ENCODE peak calls at places on chromosomes 16 and 17, in four cellular contexts. R, N, T and J are unnamed samples.

GRCh38 chr17:82435103-82435502 is 15.4 kb downstream of the CYBC1 start:
- DNase-seq in T (no peak), R (no peak), N (no peak), J (no peak)

GRCh38 chr17:18916816-18917496 is 35.0 kb upstream of the SLC5A10 start:
- DNase-seq in R (no peak), T (no peak), N (no peak), J (no peak)

GRCh38 chr17:57986841-57987581 is 1.0 kb downstream of the VEZF1 start:
- DNase-seq in N (peak), T (peak), R (no peak), J (no peak)

GRCh38 chr17:57868007-57868774 is 18.3 kb upstream of the MRPS23 start:
- DNase-seq in R (no peak), T (peak), N (peak), J (peak)

GRCh38 chr17:77445908-77446535 is 305.3 kb downstream of the SEC14L1 start:
- DNase-seq in R (no peak), N (peak), T (no peak), J (no peak)

GRCh38 chr17:3759597-3760216 is 36.0 kb downstream of the HASPIN start:
- DNase-seq in R (no peak), N (peak), T (no peak), J (no peak)

GRCh38 chr17:64188088-64188487 is 58.1 kb upstream of the ERN1 start:
- DNase-seq in R (no peak), N (no peak), T (no peak), J (no peak)

GRCh38 chr17:77332034-77332971 is 191.5 kb downstream of the SEC14L1 start:
- DNase-seq in N (no peak), R (no peak), T (no peak), J (no peak)

GRCh38 chr16:16139061-16139460 is 84.2 kb downstream of the ABCC6 start:
- DNase-seq in N (no peak), R (no peak), T (no peak), J (no peak)

GRCh38 chr17:45914036-45914717 is 19.8 kb downstream of the MAPT start:
- DNase-seq in T (no peak), R (no peak), N (no peak), J (no peak)

GRCh38 chr16:600781-601180 is 10.9 kb downstream of the RAB40C start:
- DNase-seq in T (peak), R (no peak), N (no peak), J (no peak)

GRCh38 chr17:62627219-62627903 is at the start of gene MRC2:
- DNase-seq in R (no peak), T (no peak), N (peak), J (peak)

GRCh38 chr16:27973678-27974077 is 89.8 kb downstream of the GSG1L start:
- DNase-seq in T (no peak), R (no peak), N (no peak), J (no peak)

GRCh38 chr17:2192367-2193028 is 111.1 kb downstream of the SMG6 start:
- DNase-seq in N (peak), T (no peak), R (no peak), J (peak)

GRCh38 chr17:6713918-6714271 is 726 bp upstream of the SLC13A5 start:
- DNase-seq in N (no peak), T (no peak), R (no peak), J (no peak)

GRCh38 chr17:13503526-13503925 is 98.2 kb downstream of the HS3ST3A1 start:
- DNase-seq in R (no peak), N (no peak), T (no peak), J (no peak)

GRCh38 chr16:50570808-50571598 is 22.8 kb downstream of the NKD1 start:
- DNase-seq in R (no peak), N (no peak), T (no peak), J (no peak)

GRCh38 chr17:32100971-32101631 is 41.2 kb upstream of the RHOT1 start:
- DNase-seq in N (no peak), T (no peak), R (no peak), J (no peak)

GRCh38 chr16:86424413-86424812 is 85.9 kb upstream of the FOXF1 start:
- DNase-seq in T (no peak), R (no peak), N (no peak), J (no peak)

GRCh38 chr17:46792071-46792470 is 26.4 kb downstream of the WNT3 start:
- DNase-seq in N (no peak), T (no peak), R (no peak), J (no peak)

GRCh38 chr17:8120520-8121443 is 2.5 kb upstream of the ALOXE3 start:
- DNase-seq in T (no peak), R (no peak), N (peak), J (peak)
- TF ChIP-seq CTCF in T (peak), R (peak), N (peak), J (peak)

GRCh38 chr17:78479369-78479768 is 97.8 kb downstream of the DNAH17 start:
- DNase-seq in N (no peak), R (no peak), T (no peak), J (no peak)
- TF ChIP-seq TCF7L2 in N (no peak), R (no peak), T (no peak), J (no peak)

DNA sequence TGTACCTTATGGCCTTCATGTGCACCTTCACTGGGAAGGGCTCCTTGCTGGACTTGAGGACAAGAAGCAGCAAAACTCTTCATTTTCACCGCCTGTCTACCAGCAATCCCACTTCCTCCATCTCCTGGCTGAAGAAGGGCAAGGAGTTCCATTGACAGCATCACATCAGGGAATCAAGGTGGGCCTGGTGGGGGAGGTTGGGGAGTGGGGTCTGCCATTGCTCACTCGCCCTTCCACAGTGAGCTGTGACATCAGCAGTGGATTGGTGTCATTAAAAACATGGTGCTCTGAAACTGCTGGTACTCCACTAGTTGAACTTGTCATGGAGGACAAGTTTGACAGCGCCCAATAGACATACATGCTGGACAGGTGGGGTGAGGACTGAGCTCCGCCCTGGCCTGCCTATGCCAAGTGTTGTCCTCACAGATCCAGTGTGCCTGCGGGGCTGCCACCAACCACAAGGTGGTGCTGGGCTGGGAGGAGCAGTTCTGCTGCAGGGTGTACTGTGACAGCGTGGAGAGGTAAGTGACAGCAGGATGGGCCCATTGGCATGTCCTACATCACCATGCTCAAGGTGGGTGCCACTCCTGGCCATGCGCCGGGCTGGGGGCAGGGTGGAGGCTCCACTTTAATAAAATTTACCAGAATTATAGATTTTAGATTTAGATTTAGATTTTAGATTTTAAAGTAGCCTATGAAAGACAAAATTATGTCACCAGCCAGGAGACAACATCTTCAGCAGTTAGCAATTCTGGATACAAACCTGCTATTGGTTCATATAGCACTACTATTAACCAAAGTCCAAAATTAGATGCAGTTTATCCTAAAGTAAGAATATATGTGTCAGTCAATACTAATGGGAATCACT is 1729.1 kb downstream of the TP53TG3F start:
- DNase-seq in T (peak), R (no peak), N (peak), J (no peak)
- TF ChIP-seq CTCF in T (peak), R (peak), N (peak), J (peak)

DNA sequence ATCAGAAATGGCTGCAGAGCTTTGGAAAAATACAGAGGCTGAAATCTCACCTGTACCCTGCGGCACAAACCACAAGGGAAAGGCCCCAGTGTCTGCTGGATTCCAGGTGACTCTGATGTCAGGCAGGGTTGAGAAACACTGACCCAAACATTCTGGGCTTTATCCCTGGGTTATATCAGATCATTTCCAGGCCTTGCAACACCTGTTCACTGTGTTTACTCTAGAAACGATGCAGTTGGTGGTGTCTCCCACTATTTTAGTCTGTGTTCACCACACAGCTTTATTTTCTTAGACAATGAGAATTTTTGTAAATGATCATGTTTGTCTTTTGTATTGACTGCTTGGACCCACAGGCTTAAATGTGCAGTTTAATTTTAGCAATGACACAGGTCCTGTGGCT is 151.5 kb upstream of the SDK2 start:
- DNase-seq in N (no peak), T (peak), R (no peak), J (no peak)
- TF ChIP-seq TCF7L2 in N (no peak), T (no peak), R (no peak), J (no peak)

GRCh38 chr17:7742729-7743128 is 25.2 kb downstream of the DNAH2 start:
- DNase-seq in R (no peak), N (peak), T (no peak), J (no peak)

GRCh38 chr17:7744416-7744815 is 26.9 kb downstream of the DNAH2 start:
- DNase-seq in N (no peak), T (no peak), R (no peak), J (no peak)

GRCh38 chr17:7748098-7748775 is 30.7 kb downstream of the DNAH2 start:
- DNase-seq in R (no peak), N (no peak), T (no peak), J (no peak)

GRCh38 chr17:7747586-7747985 is 30.0 kb downstream of the DNAH2 start:
- DNase-seq in T (peak), N (no peak), R (no peak), J (no peak)

GRCh38 chr17:7745748-7746470 is 28.4 kb downstream of the DNAH2 start:
- DNase-seq in R (no peak), N (peak), T (peak), J (peak)
- TF ChIP-seq CTCF in R (no peak), N (peak), T (no peak), J (peak)

GRCh38 chr16:73065617-73066313 is 17.8 kb upstream of the ZFHX3 start:
- DNase-seq in N (no peak), T (no peak), R (no peak), J (no peak)
- TF ChIP-seq TCF7L2 in N (no peak), T (no peak), R (no peak), J (no peak)

GRCh38 chr16:3182608-3183444 is 5.2 kb upstream of the OR1F1 start:
- DNase-seq in R (no peak), N (peak), T (peak), J (no peak)
- TF ChIP-seq CTCF in R (peak), N (peak), T (peak), J (no peak)

DNA sequence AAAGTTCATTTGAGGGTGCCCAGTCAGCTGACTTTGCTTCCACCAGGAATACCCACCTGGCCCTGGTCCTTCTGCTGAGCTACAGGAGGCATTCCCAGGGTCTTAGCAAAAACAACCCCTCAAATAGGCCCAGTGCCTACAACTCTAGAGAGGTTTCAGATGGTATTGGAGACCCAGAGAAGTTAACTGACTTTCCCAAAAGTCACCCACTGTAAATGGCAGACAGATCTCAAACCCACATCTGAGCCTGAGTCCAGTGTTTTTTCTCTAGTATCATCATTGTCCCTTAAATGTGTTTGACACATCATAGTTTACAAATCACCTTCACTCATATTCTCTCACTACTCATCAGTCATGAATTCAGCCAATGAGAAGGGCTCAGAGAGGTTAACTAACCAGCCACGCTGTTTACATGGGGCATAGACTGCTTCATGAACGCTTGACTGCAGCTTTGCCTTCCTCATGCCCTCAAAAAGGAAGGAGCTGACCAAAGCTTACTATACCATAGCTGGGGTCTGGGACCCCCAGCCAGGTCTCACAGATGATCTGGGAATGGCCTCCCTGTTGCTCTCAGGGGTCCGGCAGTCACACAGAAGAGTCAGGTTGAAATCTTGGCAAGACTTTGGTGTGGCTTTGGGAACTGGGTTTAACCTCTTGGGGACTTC is 3.7 kb downstream of the PHOSPHO1 start:
- DNase-seq in T (no peak), N (no peak), R (no peak), J (no peak)
- TF ChIP-seq TCF7L2 in T (no peak), N (no peak), R (no peak), J (no peak)

DNA sequence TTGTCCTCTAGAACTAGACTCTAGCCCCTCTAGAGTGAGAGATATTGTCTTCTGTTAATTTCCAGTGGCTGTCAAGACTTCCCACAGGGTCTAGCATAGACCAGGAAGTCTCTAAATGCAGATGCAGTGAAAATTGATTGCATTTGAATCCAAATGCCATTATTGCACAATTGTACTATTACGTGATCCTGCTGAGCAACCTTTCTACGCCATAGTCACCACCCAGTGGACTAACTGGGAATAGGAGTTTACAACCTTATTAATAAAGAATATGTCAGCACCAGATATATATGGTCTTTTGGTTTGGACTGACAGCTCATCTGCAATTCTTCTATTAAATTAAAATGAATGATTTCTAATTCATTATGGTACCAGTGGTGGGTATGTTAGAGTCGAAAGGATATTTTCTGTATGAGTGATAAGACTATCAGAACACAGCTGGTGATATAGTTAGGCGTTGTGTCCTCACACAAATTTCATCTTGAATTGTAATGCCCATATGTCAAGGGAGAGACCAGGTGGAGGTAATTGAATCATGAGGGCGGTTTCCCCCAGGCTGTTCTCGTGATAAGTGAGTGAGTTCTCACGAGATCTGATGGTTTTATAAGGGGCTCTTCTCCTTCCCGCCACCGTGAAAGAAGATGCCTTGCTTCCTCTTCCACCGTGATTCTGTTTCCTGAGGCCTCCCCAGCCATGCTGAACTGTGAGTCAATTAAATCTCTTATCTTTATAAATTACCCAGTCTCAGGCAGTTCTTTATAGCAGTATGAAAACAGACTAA is 138.9 kb upstream of the CA10 start:
- DNase-seq in N (no peak), R (no peak), T (peak), J (no peak)
- TF ChIP-seq CTCF in N (no peak), R (peak), T (no peak), J (peak)